ENCODE peak calls at places on chromosomes 11 and 22, in four cellular contexts. N, A, H and Q are unnamed samples.

GRCh38 chr11:114776956-114777355 is 98.6 kb downstream of the NXPE2 start:
- DNase-seq in N (no peak), A (no peak), H (no peak), Q (no peak)

GRCh38 chr11:2612884-2613571 is 86.8 kb downstream of the KCNQ1OT1 start:
- DNase-seq in N (no peak), A (no peak), H (no peak), Q (peak)

GRCh38 chr11:16603890-16604783 is 134.3 kb upstream of the C11orf58 start:
- DNase-seq in N (peak), A (no peak), H (peak), Q (no peak)

GRCh38 chr11:48093795-48094642 is 113.7 kb downstream of the PTPRJ start:
- DNase-seq in N (no peak), A (no peak), H (peak), Q (no peak)

GRCh38 chr11:47185305-47186075 is 744 bp downstream of the PACSIN3 start:
- DNase-seq in N (peak), A (no peak), H (no peak), Q (no peak)

GRCh38 chr11:125210112-125210511 is 45.6 kb downstream of the PKNOX2 start:
- DNase-seq in N (no peak), A (no peak), H (no peak), Q (no peak)

GRCh38 chr22:26711205-26711958 is 54.0 kb downstream of the MIAT start:
- DNase-seq in N (no peak), A (no peak), H (no peak), Q (no peak)

GRCh38 chr11:67355023-67355793 is 1.9 kb upstream of the POLD4 start:
- DNase-seq in N (no peak), A (no peak), H (no peak), Q (no peak)

GRCh38 chr11:30911247-30911646 is 325.1 kb upstream of the MPPED2 start:
- DNase-seq in N (peak), A (no peak), H (no peak), Q (no peak)

GRCh38 chr22:43884600-43885318 is 7.1 kb downstream of the PNPLA5 start:
- DNase-seq in N (peak), A (peak), H (peak), Q (no peak)

GRCh38 chr11:116853461-116854073 is 16.1 kb upstream of the APOA1 start:
- DNase-seq in N (no peak), A (no peak), H (no peak), Q (no peak)

GRCh38 chr11:22792497-22792896 is 37.1 kb downstream of the SVIP start:
- DNase-seq in N (no peak), A (no peak), H (no peak), Q (peak)

GRCh38 chr11:3128356-3129180 is 36.5 kb downstream of the OSBPL5 start:
- DNase-seq in N (peak), A (no peak), H (no peak), Q (no peak)

GRCh38 chr11:121018746-121019145 is 5.2 kb upstream of the TBCEL start:
- DNase-seq in N (no peak), A (no peak), H (peak), Q (no peak)